ENCODE peak calls at places on chromosomes 13 and 19, in six cellular contexts. O, T, I, V, A and S are unnamed samples.

GRCh38 chr19:16888629-16889371 is at the start of gene F2RL3:
- DNase-seq in V (no peak), I (peak), T (peak), O (peak), A (peak), S (peak)

GRCh38 chr19:41299755-41300089 is 10.2 kb upstream of the CCDC97 start:
- DNase-seq in T (no peak), V (no peak), O (peak), I (peak), A (peak), S (peak)

GRCh38 chr13:45082964-45083363 is 37.3 kb upstream of the GTF2F2 start:
- DNase-seq in O (no peak), A (no peak), V (no peak), T (no peak), I (no peak), S (no peak)

GRCh38 chr19:6212403-6213265 is 67.1 kb downstream of the MLLT1 start:
- DNase-seq in A (no peak), O (no peak), T (no peak), I (no peak), V (no peak), S (no peak)

GRCh38 chr19:49190781-49191180 is 33.2 kb downstream of the TRPM4 start:
- DNase-seq in A (no peak), O (no peak), V (no peak), I (no peak), T (no peak), S (no peak)

GRCh38 chr19:46383171-46383815 is 30.1 kb downstream of the CCDC8 start:
- DNase-seq in I (no peak), O (no peak), A (peak), T (no peak), V (no peak), S (peak)

GRCh38 chr19:35164418-35164817 is 9.9 kb downstream of the FXYD5 start:
- DNase-seq in O (no peak), T (no peak), A (no peak), I (no peak), V (no peak), S (no peak)

GRCh38 chr19:49438261-49438660 is 3.1 kb downstream of the SLC17A7 start:
- DNase-seq in V (no peak), T (no peak), A (no peak), O (no peak), I (no peak), S (no peak)

GRCh38 chr19:1849132-1849474 is 820 bp upstream of the REXO1 start:
- DNase-seq in O (no peak), I (no peak), A (no peak), T (no peak), V (no peak), S (no peak)

GRCh38 chr13:82330499-82330898 is 1551.8 kb downstream of the SLITRK1 start:
- DNase-seq in I (no peak), V (no peak), T (peak), A (no peak), O (no peak), S (no peak)

GRCh38 chr13:99564389-99564788 is 63.1 kb downstream of the TM9SF2 start:
- DNase-seq in T (no peak), V (no peak), O (no peak), I (no peak), A (no peak), S (no peak)

GRCh38 chr13:44756411-44756810 is 180.3 kb upstream of the TSC22D1 start:
- DNase-seq in I (no peak), T (no peak), V (no peak), O (no peak), A (peak), S (no peak)

DNA sequence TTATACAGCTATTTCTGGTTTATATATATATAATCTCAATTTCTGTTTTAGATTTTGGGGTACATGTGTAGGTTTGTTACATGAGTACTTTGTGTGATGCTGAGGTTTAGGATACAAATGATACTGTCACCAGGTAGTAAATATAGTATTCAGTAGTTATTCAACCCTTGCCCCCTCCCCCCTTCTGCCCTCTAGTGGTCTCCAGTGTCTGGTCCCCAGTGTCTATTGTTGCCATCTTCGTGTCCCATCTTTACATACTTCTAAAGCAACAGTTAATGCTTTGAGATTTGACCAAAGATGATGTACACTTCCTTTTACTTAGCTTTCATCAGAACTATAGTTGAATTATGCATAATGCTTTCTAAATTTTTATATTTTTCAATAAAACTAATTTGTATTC is 1623.4 kb upstream of the PRR20A start:
- DNase-seq in O (no peak), A (no peak), T (peak), V (no peak), I (peak), S (no peak)
- TF ChIP-seq CTCF in O (no peak), A (no peak), T (peak), V (no peak), I (no peak), S (no peak)

GRCh38 chr19:54311486-54311885 is 1.5 kb downstream of the LILRA5 start:
- DNase-seq in V (no peak), I (no peak), O (no peak), A (no peak), T (no peak), S (no peak)
- TF ChIP-seq CTCF in V (no peak), I (no peak), O (no peak), A (no peak), T (peak), S (no peak)

GRCh38 chr13:113458218-113459065 is 5.2 kb upstream of the ADPRHL1 start:
- DNase-seq in O (no peak), A (no peak), T (peak), I (peak), V (peak), S (peak)
- TF ChIP-seq CTCF in O (no peak), A (peak), T (peak), I (peak), V (peak), S (no peak)

GRCh38 chr19:30664358-30665058 is 292.3 kb downstream of the ZNF536 start:
- DNase-seq in O (no peak), V (no peak), I (no peak), A (peak), T (peak), S (no peak)
- TF ChIP-seq CTCF in O (no peak), V (peak), I (no peak), A (peak), T (peak), S (no peak)

DNA sequence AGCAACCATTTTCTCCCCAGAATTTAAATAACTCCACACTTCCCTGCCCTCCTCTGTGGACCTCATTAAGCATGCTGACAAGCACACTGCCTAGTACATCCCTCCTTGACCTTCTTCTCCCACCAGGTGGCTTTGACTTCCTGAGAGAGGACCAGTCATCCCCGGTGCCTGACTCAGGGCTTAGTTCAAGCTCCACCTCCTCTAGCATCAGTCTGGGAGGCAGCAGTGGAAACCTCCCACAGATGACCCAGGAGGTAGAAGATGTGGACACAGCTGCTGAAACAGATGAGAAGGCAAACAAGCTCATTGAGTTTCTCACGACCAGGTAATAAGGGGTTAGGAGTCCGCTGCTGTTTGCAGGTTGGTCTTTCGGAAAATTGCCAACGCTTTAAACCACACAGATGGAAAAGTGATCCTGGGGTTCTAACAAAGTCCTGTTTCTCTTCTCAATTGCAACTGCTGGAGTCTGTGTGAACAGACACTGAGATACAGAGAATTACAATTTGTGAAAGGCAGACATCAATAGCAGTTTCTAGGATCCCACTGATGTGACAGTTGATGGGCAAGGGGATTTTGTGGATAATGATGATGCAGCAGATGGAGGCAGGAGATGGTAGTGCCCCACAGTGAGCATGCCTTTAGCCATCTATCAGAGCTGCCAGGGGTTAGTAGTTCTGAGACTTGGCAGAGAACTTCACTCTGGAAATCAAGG is 86.7 kb downstream of the ZAR1L start:
- DNase-seq in O (no peak), V (no peak), A (no peak), T (peak), I (peak), S (no peak)
- TF ChIP-seq CTCF in O (no peak), V (no peak), A (no peak), T (no peak), I (no peak), S (no peak)